ENCODE peak calls at places on chromosome 18, in five cellular contexts. One of them, this sample, is unnamed.

GRCh38 chr18:63799164-63799563 is 23.9 kb downstream of the SERPINB7 start:
- DNase-seq in GM12878: no peak
- DNase-seq in ovary: no peak
- DNase-seq in psoas muscle: no peak
- DNase-seq in GM23248: peak
- DNase-seq in this sample: no peak

GRCh38 chr18:24947521-24948305 is 404.3 kb downstream of the ZNF521 start:
- DNase-seq in GM12878: no peak
- DNase-seq in ovary: no peak
- DNase-seq in psoas muscle: no peak
- DNase-seq in GM23248: no peak
- DNase-seq in this sample: no peak

GRCh38 chr18:36593001-36593400 is 235.8 kb downstream of the TPGS2 start:
- DNase-seq in GM12878: no peak
- DNase-seq in ovary: no peak
- DNase-seq in psoas muscle: no peak
- DNase-seq in GM23248: peak
- DNase-seq in this sample: no peak

GRCh38 chr18:48454146-48454796 is 45.1 kb upstream of the ZBTB7C start:
- DNase-seq in GM12878: no peak
- DNase-seq in ovary: no peak
- DNase-seq in psoas muscle: no peak
- DNase-seq in GM23248: no peak
- DNase-seq in this sample: no peak

GRCh38 chr18:36912887-36913286 is 84.0 kb downstream of the KIAA1328 start:
- DNase-seq in GM12878: peak
- DNase-seq in ovary: no peak
- DNase-seq in psoas muscle: no peak
- DNase-seq in GM23248: no peak
- DNase-seq in this sample: peak

GRCh38 chr18:55489034-55489741 is 98.8 kb downstream of the TCF4 start:
- DNase-seq in GM12878: no peak
- DNase-seq in ovary: no peak
- DNase-seq in psoas muscle: no peak
- DNase-seq in GM23248: no peak
- DNase-seq in this sample: no peak

GRCh38 chr18:54357082-54357659 is 487 bp downstream of the STARD6 start:
- DNase-seq in GM12878: no peak
- DNase-seq in ovary: no peak
- DNase-seq in psoas muscle: no peak
- DNase-seq in GM23248: no peak
- DNase-seq in this sample: no peak

GRCh38 chr18:46542545-46542944 is 114.5 kb downstream of the LOXHD1 start:
- DNase-seq in GM12878: no peak
- DNase-seq in ovary: no peak
- DNase-seq in psoas muscle: no peak
- DNase-seq in GM23248: peak
- DNase-seq in this sample: no peak

GRCh38 chr18:6781846-6782245 is 52.3 kb downstream of the ARHGAP28 start:
- DNase-seq in GM12878: no peak
- DNase-seq in ovary: no peak
- DNase-seq in psoas muscle: no peak
- DNase-seq in GM23248: peak
- DNase-seq in this sample: no peak

GRCh38 chr18:8423051-8423558 is 186.1 kb upstream of the RAB12 start:
- DNase-seq in GM12878: no peak
- DNase-seq in ovary: no peak
- DNase-seq in psoas muscle: no peak
- DNase-seq in GM23248: peak
- DNase-seq in this sample: no peak

GRCh38 chr18:57925706-57926105 is 118.3 kb upstream of the NEDD4L start:
- DNase-seq in GM12878: no peak
- DNase-seq in ovary: no peak
- DNase-seq in psoas muscle: no peak
- DNase-seq in GM23248: peak
- DNase-seq in this sample: no peak

GRCh38 chr18:80246656-80247402 is 485 bp downstream of the PARD6G start:
- DNase-seq in GM12878: no peak
- DNase-seq in ovary: peak
- DNase-seq in psoas muscle: peak
- DNase-seq in GM23248: peak
- DNase-seq in this sample: no peak

GRCh38 chr18:3062798-3063563 is 50.0 kb upstream of the LPIN2 start:
- DNase-seq in GM12878: no peak
- DNase-seq in ovary: peak
- DNase-seq in psoas muscle: peak
- DNase-seq in GM23248: peak
- DNase-seq in this sample: peak

GRCh38 chr18:61606068-61606660 is 272.9 kb downstream of the CDH20 start:
- DNase-seq in GM12878: no peak
- DNase-seq in ovary: no peak
- DNase-seq in psoas muscle: peak
- DNase-seq in GM23248: peak
- DNase-seq in this sample: no peak
- H3K4me3 ChIP-seq in GM12878: no peak
- H3K4me3 ChIP-seq in ovary: no peak
- H3K4me3 ChIP-seq in psoas muscle: peak
- H3K4me3 ChIP-seq in GM23248: peak
- H3K4me3 ChIP-seq in this sample: no peak

DNA sequence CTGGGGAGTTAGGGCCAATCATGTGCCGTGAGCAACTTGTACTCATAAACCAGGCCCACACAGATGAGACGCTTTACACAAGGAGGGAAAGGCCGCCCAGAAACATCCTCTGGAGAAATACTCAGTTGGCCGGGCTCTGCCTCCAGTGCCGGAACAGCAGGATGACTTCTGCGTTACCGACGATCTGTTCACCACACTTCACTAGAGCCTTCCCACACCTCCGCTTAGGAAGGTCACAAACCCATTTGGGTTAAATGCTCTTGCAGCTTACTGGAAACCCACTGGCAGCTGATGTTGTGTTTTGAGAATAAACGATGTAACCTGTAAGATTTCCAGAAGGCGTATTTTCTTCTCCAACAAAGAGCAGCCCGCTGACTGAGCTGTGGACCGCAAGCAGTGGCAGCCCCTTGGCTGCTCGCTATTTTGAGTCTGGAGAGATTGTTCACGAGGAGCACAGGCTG is 44.1 kb downstream of the COLEC12 start:
- DNase-seq in GM12878: no peak
- DNase-seq in ovary: no peak
- DNase-seq in psoas muscle: peak
- DNase-seq in GM23248: peak
- DNase-seq in this sample: no peak
- H3K4me3 ChIP-seq in GM12878: no peak
- H3K4me3 ChIP-seq in ovary: peak
- H3K4me3 ChIP-seq in psoas muscle: peak
- H3K4me3 ChIP-seq in GM23248: peak
- H3K4me3 ChIP-seq in this sample: no peak

GRCh38 chr18:69758458-69758857 is 189.2 kb downstream of the CD226 start:
- DNase-seq in GM12878: no peak
- DNase-seq in ovary: no peak
- DNase-seq in psoas muscle: no peak
- DNase-seq in GM23248: peak
- DNase-seq in this sample: no peak
- H3K4me3 ChIP-seq in GM12878: no peak
- H3K4me3 ChIP-seq in ovary: no peak
- H3K4me3 ChIP-seq in psoas muscle: no peak
- H3K4me3 ChIP-seq in GM23248: peak
- H3K4me3 ChIP-seq in this sample: no peak

GRCh38 chr18:59266459-59266858 is 6.8 kb downstream of the RAX start:
- DNase-seq in GM12878: no peak
- DNase-seq in ovary: no peak
- DNase-seq in psoas muscle: no peak
- DNase-seq in GM23248: no peak
- DNase-seq in this sample: no peak

GRCh38 chr18:59264136-59264571 is 9.1 kb downstream of the RAX start:
- DNase-seq in GM12878: no peak
- DNase-seq in ovary: no peak
- DNase-seq in psoas muscle: no peak
- DNase-seq in GM23248: no peak
- DNase-seq in this sample: no peak

GRCh38 chr18:59266019-59266369 is 7.3 kb downstream of the RAX start:
- DNase-seq in GM12878: no peak
- DNase-seq in ovary: no peak
- DNase-seq in psoas muscle: no peak
- DNase-seq in GM23248: no peak
- DNase-seq in this sample: no peak

GRCh38 chr18:59264651-59265245 is 8.5 kb downstream of the RAX start:
- DNase-seq in GM12878: no peak
- DNase-seq in ovary: no peak
- DNase-seq in psoas muscle: no peak
- DNase-seq in GM23248: no peak
- DNase-seq in this sample: no peak

DNA sequence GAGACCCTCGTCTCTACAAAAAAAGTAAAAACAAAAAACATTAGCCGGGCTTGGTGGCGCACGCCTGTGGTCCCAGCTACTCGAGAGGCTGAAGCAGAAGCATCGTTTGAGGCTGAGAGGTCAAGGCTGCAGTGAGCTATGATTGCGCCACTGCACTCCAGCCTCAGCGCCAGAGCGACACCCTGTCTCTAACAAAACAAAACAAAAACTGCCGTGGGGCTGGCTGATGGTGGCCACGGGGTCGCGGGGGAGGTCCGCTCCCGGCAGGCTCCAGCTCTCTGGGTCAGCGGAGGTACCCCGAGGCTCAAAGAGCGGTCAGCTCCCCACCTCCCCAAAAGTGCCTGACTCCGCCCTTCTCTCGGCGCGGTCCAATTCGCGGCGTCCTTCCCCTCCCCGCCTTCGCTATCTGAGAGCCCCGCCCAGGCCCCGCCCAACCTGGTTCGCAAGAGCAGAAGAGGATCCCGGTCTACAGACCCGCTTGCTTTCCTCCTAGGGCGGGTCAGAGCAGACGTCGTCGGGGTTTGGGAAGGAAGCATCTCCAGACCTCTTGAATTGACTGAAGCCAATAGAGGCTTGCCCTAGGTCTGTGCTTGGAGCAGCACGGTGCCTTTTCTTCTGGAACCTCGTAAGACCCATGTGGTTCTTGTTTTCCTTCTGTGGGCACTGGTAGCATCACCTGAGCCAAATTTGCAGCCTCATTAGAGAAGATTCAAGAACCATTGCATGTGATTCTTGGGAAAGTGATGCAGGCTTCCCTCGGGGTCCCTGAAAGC is 7.8 kb downstream of the RAX start:
- DNase-seq in GM12878: no peak
- DNase-seq in ovary: no peak
- DNase-seq in psoas muscle: no peak
- DNase-seq in GM23248: peak
- DNase-seq in this sample: no peak
- H3K4me3 ChIP-seq in GM12878: no peak
- H3K4me3 ChIP-seq in ovary: no peak
- H3K4me3 ChIP-seq in psoas muscle: peak
- H3K4me3 ChIP-seq in GM23248: peak
- H3K4me3 ChIP-seq in this sample: peak

GRCh38 chr18:67359868-67360838 is 156.4 kb downstream of the DSEL start:
- DNase-seq in GM12878: no peak
- DNase-seq in ovary: peak
- DNase-seq in psoas muscle: peak
- DNase-seq in GM23248: peak
- DNase-seq in this sample: no peak
- H3K4me3 ChIP-seq in GM12878: no peak
- H3K4me3 ChIP-seq in ovary: peak
- H3K4me3 ChIP-seq in psoas muscle: peak
- H3K4me3 ChIP-seq in GM23248: peak
- H3K4me3 ChIP-seq in this sample: no peak

GRCh38 chr18:61658431-61658830 is 234.4 kb downstream of the RNF152 start:
- DNase-seq in GM12878: no peak
- DNase-seq in ovary: no peak
- DNase-seq in psoas muscle: no peak
- DNase-seq in GM23248: no peak
- DNase-seq in this sample: no peak
- H3K4me3 ChIP-seq in GM12878: no peak
- H3K4me3 ChIP-seq in ovary: no peak
- H3K4me3 ChIP-seq in psoas muscle: no peak
- H3K4me3 ChIP-seq in GM23248: no peak
- H3K4me3 ChIP-seq in this sample: no peak

This sample was measured in GM12864.